ENCODE peak calls at places on chromosomes 11 and 22, in five cellular contexts. E is activated T-cell treated with anti-CD3 and anti-CD28 coated beads, Interleukin-2, amount 50 U/mL, for 48 hours; C is AG08395; I is activated naive CD4-positive, alpha-beta T cell; Q is neural crest cell. R is an unnamed sample.

GRCh38 chr22:50146440-50147228 is 23.9 kb upstream of the PANX2 start:
- DNase-seq in E (no peak), Q (no peak), I (no peak), C (peak), R (peak)

GRCh38 chr11:39209966-39210365 is 2249.5 kb downstream of the LRRC4C start:
- DNase-seq in C (no peak), Q (no peak), I (no peak), E (no peak), R (no peak)

GRCh38 chr22:24156146-24156914 is 25.0 kb upstream of the SUSD2 start:
- DNase-seq in I (peak), C (peak), E (peak), Q (no peak), R (peak)

GRCh38 chr11:109604506-109604905 is 182.5 kb downstream of the C11orf87 start:
- DNase-seq in Q (no peak), E (no peak), C (no peak), I (no peak), R (peak)

GRCh38 chr11:111355101-111355500 is 24.0 kb downstream of the POU2AF1 start:
- DNase-seq in C (no peak), E (no peak), I (no peak), Q (no peak), R (no peak)

GRCh38 chr22:26502688-26503561 is 9.3 kb downstream of the TFIP11 start:
- DNase-seq in I (no peak), E (peak), Q (peak), C (peak), R (peak)

GRCh38 chr11:40183073-40184064 is 1276.1 kb downstream of the LRRC4C start:
- DNase-seq in Q (no peak), E (no peak), C (no peak), I (no peak), R (no peak)

GRCh38 chr22:37423283-37423682 is 4.0 kb downstream of the ELFN2 start:
- DNase-seq in C (no peak), E (no peak), Q (no peak), I (no peak), R (no peak)

GRCh38 chr11:24637520-24637919 is 140.7 kb downstream of the LUZP2 start:
- DNase-seq in Q (no peak), I (no peak), C (no peak), E (no peak), R (no peak)

GRCh38 chr22:37233751-37234631 is 10.1 kb downstream of the RAC2 start:
- DNase-seq in C (no peak), Q (no peak), E (peak), I (no peak), R (no peak)

GRCh38 chr22:23613193-23613973 is 18.7 kb downstream of the DRICH1 start:
- DNase-seq in E (no peak), C (no peak), I (no peak), Q (no peak), R (no peak)

GRCh38 chr22:18031670-18032454 is 7.5 kb upstream of the MICAL3 start:
- DNase-seq in E (no peak), C (peak), Q (no peak), I (no peak), R (peak)

GRCh38 chr11:117095301-117096139 is 2.7 kb downstream of the SIK3 start:
- DNase-seq in E (no peak), C (peak), I (no peak), Q (no peak), R (peak)

GRCh38 chr11:17135934-17136683 is 58.6 kb upstream of the RPS13 start:
- DNase-seq in E (no peak), I (no peak), C (no peak), Q (no peak), R (no peak)

GRCh38 chr11:12091957-12092558 is 18.3 kb upstream of the MICAL2 start:
- DNase-seq in E (no peak), I (no peak), C (no peak), Q (no peak), R (peak)

GRCh38 chr11:77066229-77067023 is at the start of gene CAPN5:
- DNase-seq in E (peak), Q (peak), I (peak), C (peak), R (peak)

GRCh38 chr22:29030618-29031235 is 30.9 kb downstream of the C22orf31 start:
- DNase-seq in E (no peak), I (no peak), Q (peak), C (peak), R (peak)

GRCh38 chr22:43094085-43094484 is 4.9 kb upstream of the TTLL1 start:
- DNase-seq in C (peak), Q (no peak), I (no peak), E (no peak), R (peak)

GRCh38 chr11:17513853-17514252 is 30.4 kb downstream of the USH1C start:
- DNase-seq in C (no peak), I (no peak), Q (no peak), E (no peak), R (no peak)

GRCh38 chr11:62242021-62242420 is at the start of gene SCGB1D2:
- DNase-seq in E (no peak), I (no peak), C (no peak), Q (no peak), R (no peak)

GRCh38 chr22:20432244-20432686 is 5.4 kb downstream of the SCARF2 start:
- DNase-seq in I (no peak), C (no peak), Q (no peak), E (no peak), R (no peak)

GRCh38 chr11:62399868-62400245 is 19.0 kb upstream of the SCGB1A1 start:
- DNase-seq in E (no peak), Q (no peak), I (no peak), C (no peak), R (no peak)

GRCh38 chr11:66289548-66290331 is 797 bp upstream of the YIF1A start:
- DNase-seq in C (no peak), Q (peak), E (peak), I (peak), R (no peak)

GRCh38 chr22:37331811-37332536 is 49.7 kb downstream of the CYTH4 start:
- DNase-seq in Q (no peak), C (no peak), E (no peak), I (no peak), R (no peak)

GRCh38 chr22:43945632-43946390 is 9.4 kb upstream of the SAMM50 start:
- DNase-seq in I (peak), E (peak), Q (peak), C (peak), R (peak)